ENCODE peak calls at places on chromosomes 2 and 18, in six cellular contexts. N, U, Z, L, E and G are unnamed samples. For H3K4me1 and H3K36me3, the result is how much of the 10 kb centered on the place peaks cover.

GRCh38 chr2:196925445-196925767 is 1.1 kb downstream of the PGAP1 start:
- DNase-seq in U (no peak), E (peak), Z (peak), L (no peak), N (no peak), G (no peak)

GRCh38 chr2:237591021-237591370 is 462 bp upstream of the RAB17 start:
- DNase-seq in L (peak), Z (no peak), E (no peak), U (no peak), N (peak), G (no peak)

GRCh38 chr2:20050104-20050711 is 1.2 kb downstream of the LAPTM4A start:
- DNase-seq in U (no peak), N (peak), Z (peak), L (no peak), E (peak), G (no peak)

GRCh38 chr18:60585670-60586069 is 213.1 kb upstream of the MC4R start:
- DNase-seq in E (no peak), U (no peak), Z (no peak), L (no peak), N (no peak), G (no peak)

GRCh38 chr18:5746844-5747243 is 148.5 kb downstream of the TMEM200C start:
- DNase-seq in L (no peak), E (no peak), N (no peak), U (no peak), Z (no peak), G (no peak)

GRCh38 chr2:152513681-152514080 is 178.7 kb downstream of the FMNL2 start:
- DNase-seq in U (peak), L (no peak), N (peak), E (peak), Z (peak), G (peak)

GRCh38 chr18:31929273-31929672 is 13.7 kb downstream of the TRAPPC8 start:
- DNase-seq in Z (no peak), N (no peak), E (no peak), L (no peak), U (no peak), G (no peak)

GRCh38 chr2:240526521-240526920 is 31.3 kb downstream of the ANKMY1 start:
- DNase-seq in L (no peak), Z (no peak), E (no peak), N (no peak), U (no peak), G (no peak)

GRCh38 chr2:227614740-227615139 is at the start of gene SCYGR3:
- DNase-seq in E (no peak), L (no peak), Z (no peak), N (no peak), U (no peak), G (no peak)

GRCh38 chr18:76668546-76668945 is 153.8 kb upstream of the ZNF236 start:
- DNase-seq in N (no peak), L (no peak), E (no peak), U (no peak), Z (no peak), G (no peak)

GRCh38 chr18:52588916-52589315 is 248.9 kb downstream of the DCC start:
- DNase-seq in L (no peak), N (no peak), U (no peak), Z (no peak), E (peak), G (no peak)

GRCh38 chr2:135898234-135898786 is 22.1 kb upstream of the MCM6 start:
- DNase-seq in L (no peak), E (no peak), U (no peak), N (no peak), Z (no peak), G (no peak)

GRCh38 chr18:36440614-36441013 is 143.1 kb downstream of the FHOD3 start:
- DNase-seq in N (peak), U (no peak), E (peak), Z (no peak), L (no peak), G (no peak)

GRCh38 chr2:240898108-240898730 is 2.3 kb upstream of the MAB21L4 start:
- DNase-seq in N (no peak), U (no peak), Z (no peak), L (no peak), E (no peak), G (peak)

GRCh38 chr2:142603761-142604160 is 273.7 kb upstream of the KYNU start:
- DNase-seq in U (no peak), E (no peak), N (no peak), Z (no peak), L (no peak), G (no peak)

GRCh38 chr18:40974448-40974847 is 980.6 kb upstream of the PIK3C3 start:
- DNase-seq in E (no peak), L (no peak), N (no peak), Z (no peak), U (no peak), G (no peak)

GRCh38 chr2:207995887-207996286 is 29.4 kb downstream of the PLEKHM3 start:
- DNase-seq in Z (no peak), L (no peak), U (no peak), E (peak), N (no peak), G (no peak)

GRCh38 chr2:49241991-49242390 is 87.7 kb upstream of the FSHR start:
- DNase-seq in E (peak), U (no peak), Z (peak), L (no peak), N (no peak), G (no peak)
- H3K4me1 ChIP-seq in E (under half), U (under half), Z (under half), L (under half), N (under half), G (under half)

GRCh38 chr2:165924950-165925349 is 28.6 kb downstream of the TTC21B start:
- DNase-seq in Z (no peak), U (no peak), E (no peak), N (no peak), L (no peak), G (no peak)
- H3K36me3 ChIP-seq in Z (under half), U (half or more), E (under half), N (under half), L (half or more), G (half or more)

GRCh38 chr2:181904022-181904632 is 12.6 kb downstream of the ITPRID2 start:
- DNase-seq in E (no peak), U (no peak), Z (peak), N (no peak), L (no peak), G (no peak)

GRCh38 chr2:181907635-181908034 is 16.1 kb downstream of the ITPRID2 start:
- DNase-seq in E (no peak), U (no peak), L (no peak), Z (no peak), N (no peak), G (no peak)

GRCh38 chr2:181902625-181903024 is 11.1 kb downstream of the ITPRID2 start:
- DNase-seq in L (no peak), N (no peak), E (no peak), U (no peak), Z (no peak), G (no peak)

GRCh38 chr2:181910028-181910763 is 18.7 kb downstream of the ITPRID2 start:
- DNase-seq in L (no peak), U (no peak), Z (no peak), E (no peak), N (no peak), G (no peak)

GRCh38 chr2:181907005-181907549 is 15.5 kb downstream of the ITPRID2 start:
- DNase-seq in N (no peak), U (no peak), E (no peak), Z (no peak), L (no peak), G (no peak)
- H3K4me1 ChIP-seq in N (under half), U (under half), E (under half), Z (under half), L (under half), G (under half)

DNA sequence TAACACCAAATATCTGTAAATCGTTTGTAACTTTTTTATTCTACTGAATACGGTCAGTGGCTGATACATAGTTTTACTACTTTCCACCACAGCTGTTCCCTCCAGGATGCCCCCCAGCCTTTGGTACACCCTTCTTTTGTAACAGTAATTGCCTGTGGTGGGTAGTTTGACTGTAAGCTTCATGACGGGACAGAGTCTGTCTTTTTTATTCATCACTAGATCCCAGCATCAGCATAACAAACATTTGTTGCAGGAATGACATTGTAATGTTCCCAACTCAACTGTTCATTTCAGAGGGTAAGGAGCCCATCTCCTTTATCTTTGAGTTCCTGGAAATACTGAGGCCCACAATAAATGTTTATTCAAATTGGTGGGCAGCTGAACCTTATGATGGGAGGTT is 67.5 kb downstream of the MBOAT2 start:
- DNase-seq in E (no peak), U (no peak), N (no peak), L (no peak), Z (no peak), G (no peak)
- H3K36me3 ChIP-seq in E (under half), U (under half), N (under half), L (under half), Z (under half), G (under half)